ENCODE peak calls at places on chromosomes 7 and 10, in six cellular contexts. H is hepatocyte, S is HCT116, T is PC-3, V is GM23338, D is OCI-LY7. E is an unnamed sample.

GRCh38 chr7:34672430-34672829 is 14.4 kb downstream of the NPSR1 start:
- DNase-seq in T (peak; percentile 83), H (no peak), D (no peak), S (no peak), V (no peak), E (no peak)

GRCh38 chr7:138625849-138626230 is 75.3 kb downstream of the SVOPL start:
- DNase-seq in D (no peak), H (no peak), S (no peak), V (peak; percentile 16), T (no peak), E (no peak)

GRCh38 chr7:4681218-4681851 is 760 bp upstream of the FOXK1 start:
- DNase-seq in D (peak; percentile 6), H (no peak), S (no peak), V (no peak), T (no peak), E (no peak)

GRCh38 chr10:80468002-80468401 is 13.9 kb downstream of the TSPAN14 start:
- DNase-seq in H (no peak), V (peak; percentile 87), T (no peak), S (no peak), D (peak; percentile 80), E (peak; percentile 88)

GRCh38 chr10:33453081-33453850 is 118.8 kb upstream of the NRP1 start:
- DNase-seq in H (no peak), T (peak; percentile 100), S (no peak), D (no peak), V (no peak), E (no peak)

GRCh38 chr7:131183611-131184119 is 144.0 kb upstream of the MKLN1 start:
- DNase-seq in S (no peak), H (no peak), D (peak; percentile 25), T (no peak), V (no peak), E (no peak)

GRCh38 chr7:26284477-26284876 is 7.2 kb upstream of the SNX10 start:
- DNase-seq in H (no peak), V (no peak), T (no peak), S (no peak), D (no peak), E (no peak)

GRCh38 chr10:94299417-94299816 is 63.3 kb downstream of the NOC3L start:
- DNase-seq in S (no peak), H (no peak), V (no peak), T (peak; percentile 64), D (no peak), E (no peak)

GRCh38 chr10:103556383-103557007 is 63.0 kb downstream of the NEURL1 start:
- DNase-seq in H (no peak), D (no peak), T (no peak), V (no peak), S (no peak), E (no peak)

GRCh38 chr10:44373341-44373995 is 11.4 kb downstream of the CXCL12 start:
- DNase-seq in T (no peak), H (no peak), V (no peak), S (no peak), D (no peak), E (no peak)

GRCh38 chr7:77383333-77383740 is 32.8 kb downstream of the GSAP start:
- DNase-seq in S (no peak), T (peak; percentile 13), H (no peak), V (no peak), D (no peak), E (no peak)

DNA sequence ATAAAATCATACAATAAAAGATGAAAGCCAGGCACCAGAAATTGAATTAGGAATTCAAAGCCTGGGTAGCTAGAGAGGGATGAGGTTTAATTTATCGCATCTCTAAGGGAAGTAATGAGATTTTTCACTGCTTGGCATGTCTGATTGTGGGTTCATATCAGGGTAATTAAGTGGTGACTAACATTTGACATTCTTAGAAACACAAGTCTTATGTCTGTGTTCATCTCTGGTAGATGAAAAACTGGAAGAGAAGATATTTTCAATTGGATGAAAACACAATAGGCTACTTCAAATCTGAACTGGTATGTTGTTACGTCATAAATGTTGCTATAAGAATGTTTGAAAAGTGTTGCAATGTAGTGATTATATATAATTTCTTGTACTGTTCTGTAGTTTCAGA is 36.8 kb upstream of the ARMS2 start:
- DNase-seq in T (no peak), H (no peak), S (no peak), D (no peak), V (no peak), E (no peak)
- TF ChIP-seq EZH2phosphoT487 in T (no peak), H (no peak), S (no peak), D (no peak), V (no peak), E (no peak)

DNA sequence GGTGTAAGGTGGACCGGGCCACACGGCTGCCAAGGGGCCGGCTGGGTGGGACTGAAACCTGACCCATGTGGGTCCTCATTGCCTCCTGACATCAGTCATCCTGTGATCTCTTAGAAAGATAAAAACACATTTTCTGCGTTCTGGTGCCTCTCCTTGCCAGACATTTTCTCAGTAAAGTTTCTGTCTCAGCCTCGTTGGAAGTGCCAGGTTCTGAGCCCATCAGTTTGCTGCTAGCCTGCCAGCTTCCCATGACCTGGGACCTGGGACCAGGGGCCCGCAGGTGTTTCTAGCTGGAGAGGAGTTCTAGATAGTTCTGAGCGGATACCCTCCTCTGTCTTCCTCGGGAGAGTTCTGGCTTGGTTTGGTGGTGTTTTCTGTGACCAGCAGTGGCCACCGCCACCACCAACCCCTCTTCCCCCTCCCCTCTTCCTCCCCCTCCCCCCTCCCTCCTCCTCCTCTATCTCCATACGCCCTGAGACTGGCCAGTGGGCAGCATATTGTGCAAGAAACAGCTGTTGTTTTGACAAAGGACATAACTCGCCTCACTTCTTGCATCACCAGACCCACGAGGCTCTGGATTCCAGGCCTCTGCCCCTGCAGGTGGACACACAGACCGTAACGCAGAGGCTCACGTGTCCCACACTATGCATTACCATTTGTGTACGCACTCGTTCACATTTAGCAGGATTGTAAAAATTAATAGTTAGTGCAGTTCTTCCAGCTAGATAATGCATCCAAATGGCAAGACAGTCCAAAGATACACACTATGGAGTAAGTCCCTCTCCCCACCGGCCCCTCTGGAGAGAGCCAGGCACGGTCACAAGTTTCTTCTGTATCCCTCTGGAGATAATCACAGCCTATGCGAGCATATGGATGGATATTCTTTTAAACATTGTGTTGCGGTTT is 94.6 kb downstream of the CUX1 start:
- DNase-seq in H (peak; percentile 77), D (no peak), T (no peak), S (no peak), V (no peak), E (no peak)
- TF ChIP-seq EZH2phosphoT487 in H (no peak), D (no peak), T (no peak), S (no peak), V (no peak), E (no peak)

DNA sequence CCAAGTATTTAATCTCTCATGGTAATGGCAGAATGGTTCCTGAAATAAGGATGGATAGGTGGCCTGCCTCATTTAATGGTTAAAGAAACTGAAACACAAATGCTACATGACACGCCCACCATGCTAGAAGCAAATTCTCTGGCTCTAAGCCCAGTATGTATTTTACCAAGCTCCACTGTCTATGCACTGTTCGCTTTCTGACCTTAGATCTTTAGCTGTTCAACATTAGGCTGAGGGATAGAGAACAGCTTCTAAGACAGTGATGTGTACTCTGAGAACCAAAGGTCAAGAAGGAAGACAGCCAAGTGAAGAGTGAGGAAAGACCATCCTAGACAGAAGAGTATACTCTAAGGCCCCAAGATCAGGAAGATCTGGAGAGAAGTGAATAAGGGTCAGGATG is 26.6 kb downstream of the FAM3C start:
- DNase-seq in D (no peak), T (peak; percentile 33), S (no peak), V (no peak), H (peak; percentile 34), E (no peak)
- TF ChIP-seq EZH2phosphoT487 in D (no peak), T (no peak), S (no peak), V (no peak), H (no peak), E (no peak)

GRCh38 chr10:57818522-57818921 is 449.2 kb downstream of the IPMK start:
- DNase-seq in T (no peak), H (no peak), V (no peak), S (no peak), D (no peak), E (no peak)
- TF ChIP-seq EZH2phosphoT487 in T (no peak), H (no peak), V (no peak), S (no peak), D (no peak), E (no peak)

DNA sequence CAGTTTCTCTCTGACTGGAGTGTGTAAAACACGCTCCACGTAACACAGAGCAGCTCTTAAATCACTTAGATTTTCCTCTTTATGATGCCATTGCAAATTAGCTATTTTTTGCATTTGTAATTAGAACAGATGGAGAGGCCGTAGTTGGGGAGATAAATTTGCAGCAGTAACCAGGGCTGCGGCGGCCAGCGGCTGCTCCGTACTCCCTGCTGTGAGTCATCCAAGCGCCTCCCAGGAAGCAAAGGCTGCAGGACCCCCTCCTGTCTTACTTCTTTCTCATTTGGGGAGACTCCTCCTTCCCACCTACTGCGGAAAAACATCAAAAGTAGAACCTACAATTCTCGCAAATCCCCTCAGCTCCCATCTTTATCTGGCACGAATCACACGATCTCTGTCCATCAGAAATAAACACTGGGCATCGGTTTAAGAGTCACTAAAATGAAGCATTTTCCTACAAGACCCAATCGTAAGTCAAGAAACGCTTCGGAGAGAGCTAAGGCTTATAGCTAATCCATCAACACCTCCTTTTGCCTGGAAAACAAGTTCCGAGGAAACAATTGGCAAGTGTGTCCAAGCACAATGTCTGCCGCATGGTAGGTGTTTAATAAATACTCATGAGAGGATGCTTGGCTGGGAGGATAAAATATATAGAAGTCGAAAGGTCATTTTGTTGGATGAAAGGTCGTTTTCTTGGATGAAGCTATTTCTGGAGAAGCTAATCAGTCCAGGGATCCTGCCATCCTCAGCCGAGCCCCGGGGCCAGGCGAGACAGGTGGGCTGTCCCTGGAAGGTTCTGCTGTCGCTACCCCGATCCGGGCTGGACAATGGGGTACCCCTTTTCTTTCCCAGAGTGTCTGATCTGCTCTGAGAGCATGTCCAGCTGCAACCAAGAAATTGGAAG is 31.7 kb upstream of the MSRB2 start:
- DNase-seq in V (no peak), S (no peak), T (no peak), H (no peak), D (no peak), E (peak; percentile 40)
- TF ChIP-seq EZH2phosphoT487 in V (no peak), S (no peak), T (no peak), H (no peak), D (no peak), E (no peak)

DNA sequence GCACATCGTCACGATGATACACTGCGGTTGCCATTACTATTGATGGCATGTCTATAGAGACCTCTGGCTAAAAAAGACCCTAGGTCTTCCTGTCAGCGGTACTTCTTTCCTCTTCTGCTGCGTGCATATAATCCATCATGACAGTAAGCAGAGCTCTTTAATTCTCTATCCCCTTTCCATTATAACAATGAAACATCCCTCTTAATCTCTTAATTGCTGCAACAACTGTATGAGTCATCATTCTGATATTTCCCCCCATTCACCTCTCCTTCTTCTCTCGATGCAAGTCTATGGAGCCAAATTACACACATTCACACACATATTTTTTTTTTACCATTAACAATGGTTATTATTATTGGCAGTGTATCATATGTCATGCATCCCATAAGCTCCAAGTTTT is 45.2 kb upstream of the AKR1E2 start:
- DNase-seq in D (no peak), H (no peak), V (no peak), T (no peak), S (no peak), E (no peak)
- TF ChIP-seq EZH2phosphoT487 in D (no peak), H (no peak), V (no peak), T (no peak), S (no peak), E (no peak)

GRCh38 chr10:87532696-87533095 is 28.0 kb downstream of the MINPP1 start:
- DNase-seq in S (no peak), V (no peak), H (no peak), D (no peak), T (no peak), E (no peak)

GRCh38 chr10:87541114-87541513 is 36.4 kb downstream of the MINPP1 start:
- DNase-seq in S (no peak), V (no peak), D (no peak), H (no peak), T (peak; percentile 87), E (no peak)

GRCh38 chr10:87534173-87534858 is 29.6 kb downstream of the MINPP1 start:
- DNase-seq in H (no peak), V (no peak), D (no peak), T (no peak), S (no peak), E (no peak)

GRCh38 chr10:87538092-87538795 is 33.6 kb downstream of the MINPP1 start:
- DNase-seq in D (no peak), V (peak; percentile 30), H (no peak), S (no peak), T (no peak), E (peak; percentile 12)
- TF ChIP-seq EZH2phosphoT487 in D (no peak), V (no peak), H (no peak), S (no peak), T (no peak), E (no peak)